ENCODE peak calls at places on chromosomes 5 and 9, in eight cellular contexts. Q is prostate gland; K is fibroblast of lung; E is fibroblast of pulmonary artery; I is colonic mucosa; L is cardiac fibroblast; R is CD8-positive, alpha-beta T cell; M is OCI-LY7. Z is an unnamed sample.

GRCh38 chr9:104028827-104029226 is 65.3 kb upstream of the SMC2 start:
- DNase-seq in L (no peak), Q (no peak), K (no peak), M (no peak), E (no peak), R (no peak), I (no peak), Z (no peak)

GRCh38 chr5:50751064-50751657 is 84.7 kb downstream of the PARP8 start:
- DNase-seq in I (peak; percentile 27), L (peak; percentile 65), M (peak; percentile 83), K (peak; percentile 40), R (peak; percentile 47), Q (peak; percentile 31), E (peak; percentile 48), Z (peak; percentile 20)

GRCh38 chr9:115986508-115986907 is 167.1 kb upstream of the PAPPA start:
- DNase-seq in R (no peak), I (no peak), L (no peak), E (no peak), Q (no peak), M (no peak), K (no peak), Z (no peak)

GRCh38 chr5:6728011-6728794 is 15.0 kb downstream of the TENT4A start:
- DNase-seq in E (no peak), I (no peak), K (no peak), M (peak; percentile 84), Q (no peak), L (no peak), R (no peak), Z (peak; percentile 78)

GRCh38 chr9:70486127-70486526 is 71.7 kb upstream of the KLF9 start:
- DNase-seq in I (no peak), M (no peak), E (no peak), R (no peak), K (no peak), Q (no peak), L (no peak), Z (no peak)

GRCh38 chr5:36013182-36013581 is 22.0 kb upstream of the UGT3A1 start:
- DNase-seq in I (no peak), K (no peak), Q (no peak), E (no peak), R (no peak), M (no peak), L (no peak), Z (no peak)

GRCh38 chr5:146390469-146390868 is 51.8 kb downstream of the POU4F3 start:
- DNase-seq in M (no peak), K (no peak), Q (no peak), L (no peak), I (no peak), R (no peak), E (no peak), Z (no peak)

GRCh38 chr9:128911529-128912035 is 9.2 kb upstream of the PHYHD1 start:
- DNase-seq in L (peak; percentile 49), K (peak; percentile 86), R (no peak), Q (no peak), M (no peak), E (peak; percentile 48), I (no peak), Z (no peak)

GRCh38 chr5:152246401-152246800 is 158.7 kb downstream of the NMUR2 start:
- DNase-seq in Q (no peak), M (peak; percentile 9), L (peak; percentile 4), I (no peak), R (no peak), E (peak; percentile 23), K (peak; percentile 0), Z (no peak)

GRCh38 chr5:124236366-124237231 is 509.8 kb downstream of the ZNF608 start:
- DNase-seq in I (no peak), L (peak; percentile 33), Q (no peak), E (no peak), R (no peak), K (peak; percentile 13), M (no peak), Z (no peak)

GRCh38 chr9:76898786-76899185 is 7.1 kb downstream of the PRUNE2 start:
- DNase-seq in M (no peak), K (no peak), R (no peak), L (no peak), I (no peak), E (no peak), Q (no peak), Z (no peak)

GRCh38 chr9:94931036-94931633 is 204.6 kb downstream of the AOPEP start:
- DNase-seq in K (no peak), M (no peak), I (no peak), E (no peak), Q (no peak), L (no peak), R (no peak), Z (no peak)

GRCh38 chr5:61286446-61287132 is 45.5 kb upstream of the ZSWIM6 start:
- DNase-seq in I (no peak), R (no peak), E (no peak), Q (no peak), M (no peak), L (no peak), K (peak; percentile 76), Z (no peak)

GRCh38 chr5:115738807-115739206 is 77.7 kb downstream of the CDO1 start:
- DNase-seq in K (no peak), Q (no peak), M (no peak), L (no peak), R (no peak), E (no peak), I (no peak), Z (no peak)

GRCh38 chr5:157384971-157385709 is 74.9 kb upstream of the NIPAL4 start:
- DNase-seq in E (peak; percentile 95), I (no peak), Q (peak; percentile 24), R (no peak), M (no peak), K (peak; percentile 100), L (peak; percentile 94), Z (no peak)

GRCh38 chr5:2801602-2802525 is 50.4 kb upstream of the IRX2 start:
- DNase-seq in L (no peak), K (no peak), Q (no peak), I (no peak), M (no peak), R (no peak), E (no peak), Z (no peak)

GRCh38 chr9:35112257-35113020 is 3.2 kb downstream of the ATOSB start:
- DNase-seq in R (no peak), M (no peak), I (no peak), K (peak; percentile 75), E (peak; percentile 67), Q (no peak), L (peak; percentile 59), Z (no peak)

GRCh38 chr5:55324815-55325418 is 17.1 kb downstream of the MTREX start:
- DNase-seq in E (peak; percentile 73), Q (no peak), M (peak; percentile 41), L (peak; percentile 76), K (peak; percentile 51), R (no peak), I (no peak), Z (no peak)

GRCh38 chr9:100372648-100373047 is 19.9 kb upstream of the TEX10 start:
- DNase-seq in Q (no peak), I (no peak), R (no peak), E (no peak), L (no peak), M (no peak), K (no peak), Z (no peak)

GRCh38 chr5:57499262-57500050 is 16.8 kb upstream of the ACTBL2 start:
- DNase-seq in Q (no peak), E (peak; percentile 90), K (peak; percentile 57), I (no peak), R (no peak), L (peak; percentile 89), M (peak; percentile 11), Z (peak; percentile 35)
- H3K4me3 ChIP-seq in Q (no peak overlapping the region), E (no peak overlapping the region), K (no peak overlapping the region), I (no peak overlapping the region), R (no peak overlapping the region), L (no peak overlapping the region), M (no peak overlapping the region), Z (peak overlapping the region; percentile 50)

GRCh38 chr9:88873635-88874034 is 117.6 kb upstream of the S1PR3 start:
- DNase-seq in K (no peak), L (no peak), Q (no peak), R (no peak), I (no peak), E (no peak), M (no peak), Z (no peak)
- TF ChIP-seq CTCF in K (no peak), L (no peak), Q (no peak), R (no peak), I (no peak), E (no peak), M (no peak), Z (no peak)

DNA sequence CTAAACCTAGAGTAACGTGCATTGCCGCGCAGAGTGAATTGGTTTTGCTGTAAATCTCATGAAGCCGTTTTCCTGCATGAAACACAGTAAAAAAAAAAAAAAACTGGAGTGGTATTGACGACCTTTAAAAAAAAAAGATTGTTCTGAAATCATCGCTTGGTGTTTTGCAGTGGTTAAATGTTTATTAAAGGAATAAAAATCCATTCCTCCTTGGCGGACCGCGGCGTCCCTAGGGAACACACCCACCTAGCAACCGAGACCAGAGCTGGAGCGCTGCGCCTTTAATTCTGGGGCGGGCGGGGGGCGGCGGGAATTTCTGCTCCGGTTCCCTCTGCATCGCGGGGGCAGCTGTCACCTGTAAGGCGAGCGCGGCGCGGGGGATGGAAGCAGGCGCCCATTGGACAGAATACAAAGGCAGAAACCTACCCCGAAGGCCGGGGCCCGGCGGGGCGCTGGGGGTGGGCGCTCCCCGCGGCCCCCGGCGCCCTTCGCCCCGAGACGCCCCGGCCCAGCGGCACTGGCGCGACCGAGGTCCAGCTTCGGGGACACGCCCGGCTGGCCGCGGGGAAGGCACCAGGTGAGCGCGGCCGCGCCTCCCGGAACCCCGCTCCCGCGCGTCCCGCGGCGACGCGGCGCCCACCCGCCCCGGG is at the start of gene SOWAHA:
- DNase-seq in E (no peak), Q (no peak), L (no peak), I (peak; percentile 65), K (no peak), R (no peak), M (no peak), Z (no peak)
- H3K4me3 ChIP-seq in E (no peak within 1 kb of the TSS), Q (peak within 1 kb of the TSS; percentile 55), L (peak within 1 kb of the TSS; percentile 32), I (peak within 1 kb of the TSS; percentile 65), K (no peak within 1 kb of the TSS), R (peak within 1 kb of the TSS; percentile 26), M (no peak within 1 kb of the TSS), Z (peak within 1 kb of the TSS; percentile 40)

GRCh38 chr9:125496313-125496838 is 210.6 kb downstream of the MAPKAP1 start:
- DNase-seq in M (no peak), Q (no peak), I (no peak), E (no peak), K (no peak), R (no peak), L (no peak), Z (no peak)
- TF ChIP-seq CTCF in M (no peak), Q (no peak), I (no peak), E (no peak), K (no peak), R (no peak), L (no peak), Z (no peak)

DNA sequence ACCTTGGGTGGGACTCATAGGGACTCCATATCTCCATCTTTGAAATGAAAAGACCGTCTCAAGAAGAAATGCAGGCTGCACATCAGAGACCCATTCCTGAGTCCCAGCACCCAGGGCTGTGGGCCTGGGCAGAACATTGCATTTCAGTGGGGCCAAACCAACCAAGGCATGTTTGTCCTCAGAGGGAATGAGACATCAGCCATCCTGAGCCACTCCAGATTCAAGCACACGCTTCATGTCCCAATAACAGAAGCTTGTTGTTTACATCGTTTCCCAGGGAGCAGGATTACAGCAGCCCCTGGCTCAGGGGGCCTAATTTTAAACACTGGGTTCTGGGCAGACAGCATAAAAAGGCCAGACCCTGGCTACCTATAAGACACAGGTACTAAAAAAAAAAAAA is 24.3 kb downstream of the DUSP1 start:
- DNase-seq in K (no peak), L (no peak), I (no peak), E (no peak), R (no peak), Q (no peak), M (no peak), Z (no peak)
- H3K4me3 ChIP-seq in K (no peak overlapping the region), L (no peak overlapping the region), I (no peak overlapping the region), E (no peak overlapping the region), R (no peak overlapping the region), Q (no peak overlapping the region), M (no peak overlapping the region), Z (no peak overlapping the region)

Z was measured in GM06990.